ENCODE peak calls at places on chromosome 7, in seven cellular contexts. G, M, K, Y, X, H and P are unnamed samples.

GRCh38 chr7:33024189-33024757 is 38.3 kb downstream of the NT5C3A start:
- DNase-seq in Y (no peak), G (no peak), X (no peak), M (no peak), H (peak; percentile 70), K (no peak), P (no peak)

GRCh38 chr7:103048833-103049232 is 25.8 kb downstream of the FBXL13 start:
- DNase-seq in X (no peak), K (no peak), H (peak; percentile 9), Y (no peak), G (no peak), M (no peak), P (no peak)

GRCh38 chr7:35624299-35625186 is 70.4 kb downstream of the HERPUD2 start:
- DNase-seq in Y (peak; percentile 56), X (peak; percentile 56), K (peak; percentile 16), M (no peak), G (peak; percentile 14), H (peak; percentile 39), P (peak; percentile 33)

GRCh38 chr7:159012353-159013069 is 132.2 kb downstream of the VIPR2 start:
- DNase-seq in X (no peak), Y (peak; percentile 7), K (no peak), G (no peak), M (peak; percentile 72), H (peak; percentile 11), P (no peak)

GRCh38 chr7:151207796-151208195 is 2.5 kb downstream of the H2BK1 start:
- DNase-seq in Y (no peak), M (no peak), K (no peak), H (no peak), X (no peak), G (no peak), P (no peak)

GRCh38 chr7:108329514-108329913 is 126.7 kb downstream of the NRCAM start:
- DNase-seq in H (no peak), K (no peak), M (no peak), X (no peak), G (no peak), Y (no peak), P (no peak)

GRCh38 chr7:128021361-128021760 is 9.9 kb downstream of the LRRC4 start:
- DNase-seq in G (no peak), K (no peak), X (no peak), H (no peak), Y (no peak), M (no peak), P (no peak)

GRCh38 chr7:84073476-84073875 is 121.1 kb downstream of the SEMA3A start:
- DNase-seq in G (no peak), M (no peak), Y (no peak), K (no peak), H (peak; percentile 91), X (no peak), P (peak; percentile 2)

GRCh38 chr7:104852386-104852785 is 161.6 kb upstream of the KMT2E start:
- DNase-seq in Y (no peak), M (no peak), G (no peak), K (no peak), H (no peak), X (no peak), P (no peak)

GRCh38 chr7:55574062-55574717 is 1.9 kb upstream of the VOPP1 start:
- DNase-seq in G (no peak), X (no peak), H (peak; percentile 31), M (no peak), Y (no peak), K (no peak), P (no peak)

GRCh38 chr7:156898938-156899337 is 6.0 kb upstream of the LMBR1 start:
- DNase-seq in M (no peak), Y (no peak), G (no peak), K (no peak), X (no peak), H (no peak), P (no peak)

GRCh38 chr7:114354306-114354705 is 60.3 kb upstream of the FOXP2 start:
- DNase-seq in Y (no peak), H (no peak), K (no peak), X (no peak), G (no peak), M (no peak), P (no peak)

GRCh38 chr7:132783824-132784223 is 207.6 kb upstream of the PLXNA4 start:
- DNase-seq in K (no peak), Y (no peak), X (no peak), M (no peak), H (peak; percentile 85), G (peak; percentile 23), P (peak; percentile 89)

GRCh38 chr7:13077466-13077865 is 390.0 kb downstream of the ARL4A start:
- DNase-seq in H (peak; percentile 22), M (no peak), K (no peak), G (no peak), Y (no peak), X (no peak), P (peak; percentile 16)

GRCh38 chr7:105638324-105638723 is 57.0 kb upstream of the EFCAB10 start:
- DNase-seq in K (no peak), G (no peak), M (no peak), X (no peak), Y (no peak), H (no peak), P (no peak)

GRCh38 chr7:142391191-142391992 is 133.5 kb upstream of the PRSS58 start:
- DNase-seq in Y (no peak), X (no peak), M (no peak), K (peak; percentile 29), H (no peak), G (no peak), P (peak; percentile 12)

GRCh38 chr7:151126500-151127137 is 40.3 kb downstream of the AGAP3 start:
- DNase-seq in K (no peak), Y (no peak), H (no peak), X (no peak), G (no peak), M (peak; percentile 84), P (no peak)

GRCh38 chr7:55185941-55186609 is 167.3 kb downstream of the EGFR start:
- DNase-seq in X (no peak), G (peak; percentile 44), K (no peak), H (peak; percentile 88), M (no peak), Y (no peak), P (peak; percentile 93)

GRCh38 chr7:32093415-32094408 is 23.5 kb upstream of the PDE1C start:
- DNase-seq in M (no peak), Y (no peak), K (no peak), X (no peak), G (no peak), H (peak; percentile 93), P (peak; percentile 31)

GRCh38 chr7:2393751-2394150 is 9.7 kb upstream of the CHST12 start:
- DNase-seq in X (no peak), Y (no peak), H (no peak), K (no peak), G (no peak), M (no peak), P (no peak)

GRCh38 chr7:30914611-30915601 is 3.3 kb downstream of the AQP1 start:
- DNase-seq in K (no peak), X (no peak), H (peak; percentile 43), Y (no peak), M (no peak), G (peak; percentile 65), P (peak; percentile 39)

GRCh38 chr7:131945313-131945831 is 388.9 kb upstream of the PODXL start:
- DNase-seq in X (peak; percentile 50), G (peak; percentile 48), Y (peak; percentile 61), M (peak; percentile 70), K (no peak), H (peak; percentile 23), P (peak; percentile 12)

GRCh38 chr7:159118623-159119022 is 26.0 kb downstream of the VIPR2 start:
- DNase-seq in M (no peak), H (no peak), G (no peak), Y (no peak), X (no peak), K (no peak), P (no peak)

GRCh38 chr7:134188311-134188710 is 61.2 kb downstream of the LRGUK start:
- DNase-seq in Y (no peak), K (no peak), H (no peak), G (no peak), M (no peak), X (no peak), P (no peak)

GRCh38 chr7:45872116-45873034 is 507 bp downstream of the CCDC201 start:
- DNase-seq in K (no peak), X (no peak), H (no peak), M (no peak), Y (no peak), G (no peak), P (no peak)

GRCh38 chr7:78226059-78226658 is 427.6 kb downstream of the PHTF2 start:
- DNase-seq in Y (peak; percentile 16), M (peak; percentile 68), G (peak; percentile 8), H (peak; percentile 63), K (no peak), X (no peak), P (no peak)

GRCh38 chr7:143910473-143911248 is 8.7 kb upstream of the TCAF1 start:
- DNase-seq in H (peak; percentile 21), X (no peak), G (no peak), M (no peak), K (no peak), Y (no peak), P (no peak)